ENCODE peak calls at places on chromosomes 13 and 19, in nine cellular contexts. U is PC-3, K is SK-N-SH, X is GM23338, B is hepatocyte, I is OCI-LY7, Q is HCT116, V is neural progenitor cell, E is MM.1S. S is an unnamed sample.

GRCh38 chr19:30173593-30174356 is 198.4 kb upstream of the ZNF536 start:
- DNase-seq in E (no peak), I (no peak), B (no peak), X (no peak), K (no peak), U (no peak), Q (no peak), V (no peak), S (no peak)

GRCh38 chr19:1465191-1466016 is 13.6 kb downstream of the C19orf25 start:
- DNase-seq in V (peak), E (no peak), K (no peak), I (no peak), U (no peak), B (peak), Q (no peak), X (peak), S (no peak)

GRCh38 chr13:26449063-26449848 is 108.2 kb upstream of the WASF3 start:
- DNase-seq in Q (no peak), V (no peak), B (no peak), X (no peak), K (no peak), E (no peak), U (peak), I (no peak), S (peak)

GRCh38 chr19:1172353-1173159 is 1.5 kb downstream of the SBNO2 start:
- DNase-seq in B (peak), E (peak), U (peak), V (peak), X (no peak), K (peak), Q (no peak), I (no peak), S (peak)

GRCh38 chr13:92734545-92734944 is 492.1 kb upstream of the GPC6 start:
- DNase-seq in I (no peak), U (no peak), Q (no peak), V (no peak), B (no peak), X (no peak), E (no peak), K (no peak), S (no peak)

GRCh38 chr19:17107546-17108452 is 32.2 kb downstream of the MYO9B start:
- DNase-seq in U (peak), K (peak), V (no peak), B (peak), E (no peak), I (no peak), X (no peak), Q (peak), S (peak)

GRCh38 chr13:40130871-40131636 is 475.6 kb downstream of the COG6 start:
- DNase-seq in Q (peak), I (no peak), U (peak), E (no peak), X (no peak), K (no peak), V (no peak), B (peak), S (peak)

GRCh38 chr13:42957881-42958280 is 34.2 kb downstream of the EPSTI1 start:
- DNase-seq in B (no peak), K (no peak), E (no peak), X (no peak), U (no peak), Q (no peak), V (no peak), I (no peak), S (no peak)

GRCh38 chr13:103328899-103329298 is 262.7 kb upstream of the SLC10A2 start:
- DNase-seq in X (no peak), B (no peak), I (no peak), E (no peak), V (no peak), Q (no peak), U (no peak), K (no peak), S (no peak)

GRCh38 chr19:41537789-41538188 is 38.2 kb upstream of the CEACAM21 start:
- DNase-seq in U (peak), B (no peak), X (peak), K (no peak), I (peak), Q (no peak), V (no peak), E (no peak), S (peak)
- TF ChIP-seq EZH2phosphoT487 in U (no peak), B (no peak), X (no peak), K (no peak), I (no peak), Q (no peak), V (no peak), E (no peak), S (no peak)

GRCh38 chr13:75258159-75258782 is 223.7 kb downstream of the TBC1D4 start:
- DNase-seq in U (peak), Q (peak), B (peak), X (peak), I (peak), V (peak), E (peak), K (peak), S (peak)
- TF ChIP-seq EZH2phosphoT487 in U (no peak), Q (no peak), B (no peak), X (no peak), I (no peak), V (no peak), E (no peak), K (no peak), S (no peak)

GRCh38 chr13:79456656-79457365 is 24.1 kb upstream of the NDFIP2 start:
- DNase-seq in Q (no peak), V (no peak), E (no peak), B (no peak), K (no peak), I (no peak), X (no peak), U (no peak), S (no peak)

GRCh38 chr13:79458436-79458835 is 22.5 kb upstream of the NDFIP2 start:
- DNase-seq in E (no peak), X (no peak), U (no peak), B (no peak), I (no peak), K (no peak), Q (no peak), V (no peak), S (no peak)

GRCh38 chr13:79457390-79457789 is 23.6 kb upstream of the NDFIP2 start:
- DNase-seq in Q (no peak), X (no peak), V (no peak), E (no peak), I (no peak), U (no peak), B (no peak), K (no peak), S (no peak)

GRCh38 chr13:79456051-79456450 is 24.9 kb upstream of the NDFIP2 start:
- DNase-seq in E (no peak), B (no peak), K (no peak), X (no peak), I (no peak), V (no peak), U (no peak), Q (no peak), S (no peak)

DNA sequence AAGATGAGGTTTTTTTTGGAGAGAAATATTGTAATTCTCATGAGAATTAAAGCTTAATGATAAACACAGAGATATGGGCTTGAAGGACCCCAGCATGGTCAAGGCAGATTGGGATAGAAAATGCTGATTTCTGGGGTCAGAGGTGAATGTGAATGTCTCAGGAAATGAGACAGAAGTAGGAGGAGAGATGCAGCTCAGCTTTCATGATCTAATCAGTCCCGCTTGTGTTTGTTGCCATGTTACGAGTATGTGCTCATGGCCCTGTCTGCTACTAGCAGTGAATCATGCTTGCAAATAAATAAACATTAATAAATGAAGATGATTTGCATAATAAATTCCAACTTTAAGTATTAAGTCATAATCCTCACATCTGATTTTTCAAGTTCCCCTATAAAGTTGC is 23.0 kb upstream of the NDFIP2 start:
- DNase-seq in Q (no peak), X (no peak), V (no peak), I (no peak), U (peak), E (no peak), B (peak), K (no peak), S (peak)
- TF ChIP-seq EZH2phosphoT487 in Q (no peak), X (no peak), V (no peak), I (no peak), U (no peak), E (no peak), B (no peak), K (no peak), S (no peak)

DNA sequence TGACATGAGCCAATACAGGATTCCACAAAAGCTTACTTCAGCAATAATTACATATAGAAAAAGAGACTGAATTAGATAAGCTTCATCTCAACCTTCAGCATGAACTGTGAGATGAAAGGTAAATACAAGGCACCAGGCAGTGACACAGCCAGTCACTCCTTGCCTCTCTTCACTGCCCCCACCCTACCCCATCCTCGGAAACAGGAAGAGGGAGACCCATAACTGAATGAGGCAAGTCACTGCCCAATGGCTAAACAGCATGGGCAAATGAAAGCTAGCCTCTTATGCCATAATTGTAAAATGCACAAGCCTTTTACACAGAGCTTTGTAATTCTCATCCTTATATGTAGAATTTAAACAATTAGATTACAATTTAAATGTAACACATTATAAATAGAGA is 1.7 kb downstream of the ZNF160 start:
- DNase-seq in K (peak), U (peak), B (peak), V (no peak), I (peak), E (no peak), Q (no peak), X (peak), S (peak)
- TF ChIP-seq EZH2phosphoT487 in K (no peak), U (no peak), B (no peak), V (no peak), I (no peak), E (no peak), Q (no peak), X (no peak), S (no peak)

DNA sequence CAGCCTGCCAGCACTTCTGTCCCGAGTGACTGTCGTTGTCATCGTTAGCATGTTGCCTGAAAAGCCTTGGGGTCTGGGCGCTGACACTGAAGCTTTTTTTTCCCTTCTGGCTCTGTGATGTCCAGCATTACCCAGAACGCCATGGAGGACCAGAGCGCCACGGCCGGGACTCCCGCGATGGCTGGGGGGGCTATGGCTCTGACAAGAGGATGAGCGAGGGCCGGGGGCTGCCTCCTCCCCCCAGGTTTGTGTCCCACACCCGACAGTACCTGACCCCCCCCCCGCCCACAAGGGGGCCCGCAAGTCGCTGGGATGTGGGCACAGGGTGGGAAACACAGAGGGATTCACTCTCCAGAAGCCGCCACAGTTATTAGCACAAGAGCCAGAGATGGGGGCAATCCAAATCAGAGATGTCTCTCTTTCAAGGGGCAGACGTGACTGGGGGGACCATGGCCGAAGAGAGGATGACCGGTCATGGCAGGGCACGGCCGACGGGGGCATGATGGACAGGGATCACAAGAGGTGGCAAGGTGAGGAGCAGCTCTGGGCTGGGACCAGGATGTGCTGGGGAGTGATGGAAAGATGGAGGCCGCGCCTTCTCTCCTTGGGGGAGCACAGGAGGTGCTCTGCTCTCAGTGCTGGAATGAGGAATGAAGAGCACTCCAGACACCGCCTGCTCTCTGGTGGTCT is 13.2 kb downstream of the MICOS13 start:
- DNase-seq in E (no peak), X (no peak), U (no peak), V (no peak), I (no peak), B (no peak), Q (no peak), K (no peak), S (no peak)
- TF ChIP-seq EZH2phosphoT487 in E (no peak), X (no peak), U (no peak), V (no peak), I (no peak), B (no peak), Q (no peak), K (no peak), S (no peak)

GRCh38 chr19:39435499-39436349 is at the start of gene RPS16:
- DNase-seq in I (peak), U (peak), E (peak), Q (peak), B (peak), V (peak), X (peak), K (peak), S (peak)

GRCh38 chr19:39436350-39436716 is 584 bp upstream of the RPS16 start:
- DNase-seq in E (no peak), K (no peak), I (no peak), X (peak), Q (no peak), V (no peak), B (no peak), U (no peak), S (peak)

GRCh38 chr19:39433480-39434079 is 2.2 kb downstream of the RPS16 start:
- DNase-seq in B (no peak), U (no peak), E (no peak), X (no peak), Q (no peak), V (no peak), K (no peak), I (no peak), S (no peak)

GRCh38 chr19:39434123-39435076 is 1.3 kb downstream of the RPS16 start:
- DNase-seq in U (no peak), K (no peak), E (no peak), V (no peak), Q (no peak), B (no peak), I (peak), X (no peak), S (peak)

GRCh38 chr19:39438270-39438934 is 2.7 kb upstream of the RPS16 start:
- DNase-seq in X (no peak), U (peak), Q (no peak), V (no peak), B (peak), E (no peak), I (no peak), K (no peak), S (peak)
- TF ChIP-seq EZH2phosphoT487 in X (no peak), U (no peak), Q (no peak), V (no peak), B (no peak), E (no peak), I (no peak), K (no peak), S (no peak)

DNA sequence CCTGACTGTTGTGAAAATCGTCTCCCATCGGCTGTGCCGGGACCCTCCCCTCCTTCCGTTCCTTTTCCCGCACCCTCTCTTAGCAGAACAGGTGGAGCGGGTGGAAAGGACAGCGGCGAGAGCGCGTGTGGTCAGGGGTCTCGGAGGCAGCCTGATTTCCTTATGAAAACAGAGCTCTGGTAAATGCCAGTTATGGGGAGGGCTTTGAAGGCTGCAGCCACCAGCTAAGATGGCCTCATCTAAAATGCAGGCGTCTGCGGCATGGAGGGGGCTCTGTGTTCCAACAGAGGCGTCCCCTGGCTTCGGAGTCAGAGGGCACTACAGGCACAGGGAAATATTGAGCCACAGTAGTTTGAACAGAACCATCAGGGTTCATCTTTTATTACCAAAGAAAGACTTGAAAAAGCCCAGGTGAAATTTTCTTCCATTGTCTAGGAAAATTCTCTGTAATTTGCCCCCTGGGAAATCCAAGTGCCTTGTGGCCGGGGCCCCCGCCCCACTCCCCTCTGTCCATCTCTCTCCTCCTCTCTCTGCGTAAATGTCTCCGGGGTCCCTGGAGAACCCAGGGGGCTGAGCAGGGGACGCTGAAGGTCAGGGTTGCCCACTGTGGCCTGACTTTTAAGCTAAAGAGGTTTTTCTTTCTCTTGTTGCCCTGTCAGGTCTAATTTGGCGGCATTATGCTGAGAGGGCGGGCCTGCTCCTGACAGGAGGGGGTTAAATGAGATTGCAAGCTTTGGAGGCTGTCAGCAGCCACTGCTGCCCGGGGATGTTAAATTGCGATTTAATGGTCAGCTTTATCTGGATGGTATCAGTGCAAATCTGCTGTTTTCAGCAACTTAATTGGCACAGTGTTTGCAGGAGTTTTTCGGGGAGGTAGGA is 93.5 kb upstream of the SOX1 start:
- DNase-seq in X (no peak), E (no peak), V (peak), I (no peak), U (no peak), B (no peak), K (no peak), Q (no peak), S (no peak)
- TF ChIP-seq EZH2phosphoT487 in X (no peak), E (no peak), V (no peak), I (no peak), U (no peak), B (no peak), K (no peak), Q (no peak), S (no peak)

GRCh38 chr13:78183737-78184136 is 265.1 kb upstream of the EDNRB start:
- DNase-seq in X (no peak), I (no peak), K (no peak), B (no peak), V (no peak), Q (no peak), E (no peak), U (no peak), S (peak)
- TF ChIP-seq EZH2phosphoT487 in X (no peak), I (no peak), K (no peak), B (no peak), V (no peak), Q (no peak), E (no peak), U (no peak), S (no peak)